ENCODE peak calls at places on chromosome 19, in five cellular contexts. R, F, X, N and D are unnamed samples. For H3K9me3, the result is how much of the 10 kb centered on the place peaks cover.

GRCh38 chr19:13796301-13797057 is 1.2 kb downstream of the ZSWIM4 start:
- DNase-seq in R (peak), F (peak), X (peak), N (no peak), D (peak)

GRCh38 chr19:18414504-18415176 is 4.6 kb upstream of the SSBP4 start:
- DNase-seq in R (peak), F (no peak), X (no peak), N (no peak), D (peak)

GRCh38 chr19:4583961-4584669 is 24.6 kb upstream of the SEMA6B start:
- DNase-seq in R (no peak), F (no peak), X (no peak), N (no peak), D (no peak)

GRCh38 chr19:29789007-29789406 is 22.8 kb upstream of the CCNE1 start:
- DNase-seq in R (no peak), F (no peak), X (no peak), N (no peak), D (no peak)

GRCh38 chr19:3550947-3551807 is 6.2 kb downstream of the MFSD12 start:
- DNase-seq in R (no peak), F (no peak), X (no peak), N (no peak), D (no peak)

GRCh38 chr19:6069268-6069771 is 41.0 kb downstream of the RFX2 start:
- DNase-seq in R (no peak), F (no peak), X (no peak), N (no peak), D (no peak)

GRCh38 chr19:18440421-18440877 is 2.5 kb upstream of the ISYNA1 start:
- DNase-seq in R (no peak), F (no peak), X (no peak), N (no peak), D (peak)

GRCh38 chr19:38831142-38831605 is 420 bp downstream of the ECH1 start:
- DNase-seq in R (peak), F (peak), X (peak), N (no peak), D (peak)

GRCh38 chr19:24078688-24079087 is 8.3 kb upstream of the ZNF254 start:
- DNase-seq in R (no peak), F (no peak), X (no peak), N (no peak), D (no peak)

GRCh38 chr19:10270180-10270615 is 722 bp upstream of the ICAM1 start:
- DNase-seq in R (peak), F (no peak), X (peak), N (no peak), D (peak)

GRCh38 chr19:43720936-43721335 is 5.1 kb downstream of the IRGC start:
- DNase-seq in R (no peak), F (no peak), X (no peak), N (no peak), D (no peak)

GRCh38 chr19:2556221-2557092 is 80.5 kb downstream of the GADD45B start:
- DNase-seq in R (peak), F (no peak), X (no peak), N (no peak), D (peak)

GRCh38 chr19:51485960-51486359 is 7.6 kb downstream of the CEACAM18 start:
- DNase-seq in R (no peak), F (no peak), X (no peak), N (no peak), D (no peak)

GRCh38 chr19:2822846-2823245 is 3.2 kb downstream of the ZNF554 start:
- DNase-seq in R (no peak), F (no peak), X (no peak), N (no peak), D (no peak)

GRCh38 chr19:56105090-56105701 is 15.9 kb downstream of the ZNF787 start:
- DNase-seq in R (peak), F (no peak), X (peak), N (no peak), D (peak)

GRCh38 chr19:49497047-49497789 is 984 bp downstream of the RPS11 start:
- DNase-seq in R (peak), F (no peak), X (peak), N (no peak), D (peak)

GRCh38 chr19:48780684-48781391 is 25.5 kb downstream of the FGF21 start:
- DNase-seq in R (no peak), F (no peak), X (peak), N (no peak), D (peak)

GRCh38 chr19:920051-920857 is 3.1 kb downstream of the KISS1R start:
- DNase-seq in R (no peak), F (no peak), X (no peak), N (no peak), D (peak)

GRCh38 chr19:16180611-16181010 is 4.6 kb upstream of the FAM32A start:
- DNase-seq in R (no peak), F (no peak), X (no peak), N (no peak), D (no peak)

GRCh38 chr19:8244442-8244841 is 35.3 kb downstream of the CERS4 start:
- DNase-seq in R (no peak), F (no peak), X (no peak), N (no peak), D (no peak)

GRCh38 chr19:16037424-16038195 is 38.7 kb upstream of the TPM4 start:
- DNase-seq in R (no peak), F (no peak), X (no peak), N (no peak), D (no peak)

GRCh38 chr19:51029718-51030117 is 3.3 kb upstream of the KLK11 start:
- DNase-seq in R (no peak), F (no peak), X (no peak), N (no peak), D (no peak)

GRCh38 chr19:38676023-38676877 is 28.8 kb downstream of the ACTN4 start:
- DNase-seq in R (peak), F (no peak), X (no peak), N (no peak), D (peak)

GRCh38 chr19:39167461-39168257 is 29.1 kb upstream of the NCCRP1 start:
- DNase-seq in R (no peak), F (no peak), X (peak), N (no peak), D (no peak)

GRCh38 chr19:44925114-44925891 is 10.9 kb downstream of the APOC1 start:
- DNase-seq in R (peak), F (no peak), X (peak), N (no peak), D (peak)

DNA sequence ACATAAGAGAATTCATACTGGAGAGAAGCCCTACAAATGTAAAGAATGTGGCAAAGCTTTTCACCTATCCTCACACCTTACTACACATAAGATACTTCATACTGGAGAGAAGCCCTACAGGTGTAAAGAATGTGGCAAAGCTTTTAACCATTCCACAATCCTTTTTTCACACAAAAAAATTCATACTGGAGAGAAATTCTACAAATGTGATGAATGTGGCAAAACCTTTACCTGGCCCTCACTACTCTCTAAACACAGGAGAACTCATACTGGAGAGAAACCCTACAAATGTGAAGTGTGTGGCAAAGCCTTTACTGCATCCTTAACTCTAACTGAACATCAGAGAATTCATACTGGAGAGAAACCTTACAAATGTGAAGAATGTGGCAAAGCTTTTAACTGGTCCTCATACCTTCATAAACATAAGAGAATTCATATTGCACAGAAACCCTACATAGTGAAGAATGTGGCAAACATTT is 14.0 kb upstream of the ZNF506 start:
- DNase-seq in R (no peak), F (no peak), X (no peak), N (no peak), D (no peak)
- H3K9me3 ChIP-seq in R (under half), F (under half), X (under half), N (half or more), D (under half)

DNA sequence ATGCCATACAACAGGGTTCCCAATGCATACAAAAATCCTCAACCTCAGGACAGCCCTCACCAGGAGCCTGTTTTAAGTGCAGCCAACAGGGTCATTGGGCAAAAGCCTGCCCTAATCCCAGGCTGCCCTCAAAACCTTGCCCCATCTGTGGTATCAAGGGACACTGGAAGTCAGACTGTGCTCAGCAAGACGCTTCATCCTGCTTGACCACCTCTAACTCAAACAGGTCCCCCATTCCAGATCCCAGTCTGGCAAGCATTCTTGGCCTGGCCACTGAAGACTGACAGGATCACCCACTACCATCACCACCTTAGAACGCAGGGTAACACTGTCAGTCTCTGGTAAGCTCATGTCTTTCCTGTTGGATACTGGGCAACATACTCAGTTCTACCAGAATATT is 15.0 kb upstream of the ZSCAN4 start:
- DNase-seq in R (no peak), F (no peak), X (no peak), N (no peak), D (no peak)
- H3K4me3 ChIP-seq in R (no peak), F (no peak), X (no peak), N (no peak), D (no peak)

DNA sequence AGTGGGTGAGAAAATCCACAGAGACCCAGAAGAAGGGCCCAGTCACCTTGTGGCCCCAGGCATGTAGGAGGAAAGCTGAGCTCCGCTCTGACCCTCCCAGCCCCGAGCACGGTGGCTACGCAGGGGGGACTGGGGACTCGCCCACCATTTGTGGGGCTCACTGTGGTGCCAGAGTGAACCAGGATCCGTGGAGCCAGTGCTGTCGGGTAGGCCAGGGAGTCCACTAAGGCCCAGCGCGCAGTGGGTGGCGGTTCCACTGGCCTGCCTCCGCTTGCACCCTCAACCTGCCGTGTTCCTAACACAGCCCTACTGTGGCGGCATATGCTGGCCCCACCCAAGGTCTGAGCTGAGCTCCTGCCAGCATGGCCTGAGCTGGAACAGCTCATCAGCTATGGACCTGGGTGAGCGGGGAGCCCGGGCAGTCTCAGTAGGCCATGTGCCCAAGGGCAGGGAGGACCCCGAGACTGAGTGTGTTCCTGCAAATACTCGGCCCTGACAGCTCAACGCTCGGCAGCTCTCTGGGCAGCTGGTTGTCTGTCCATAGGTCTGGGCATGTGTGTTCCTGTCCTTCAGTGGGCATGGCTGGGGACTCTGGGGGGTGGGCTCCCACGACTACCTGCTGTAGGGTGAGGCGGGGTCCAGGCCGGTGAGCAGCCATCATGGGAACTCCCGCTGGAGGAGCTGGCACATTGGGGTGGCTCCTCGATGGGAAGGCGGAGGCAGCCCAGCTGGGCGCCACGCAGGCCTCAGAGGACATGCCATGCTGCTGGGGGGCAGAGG is 36.6 kb downstream of the CEBPG start:
- DNase-seq in R (no peak), F (no peak), X (no peak), N (no peak), D (no peak)
- H3K27ac ChIP-seq in R (no peak), F (no peak), X (no peak), N (no peak), D (no peak)

GRCh38 chr19:54792814-54793213 is 10.6 kb upstream of the KIR2DL4 start:
- DNase-seq in R (no peak), F (no peak), X (no peak), N (no peak), D (no peak)
- H3K9me3 ChIP-seq in R (under half), F (under half), X (under half), N (under half), D (under half)

DNA sequence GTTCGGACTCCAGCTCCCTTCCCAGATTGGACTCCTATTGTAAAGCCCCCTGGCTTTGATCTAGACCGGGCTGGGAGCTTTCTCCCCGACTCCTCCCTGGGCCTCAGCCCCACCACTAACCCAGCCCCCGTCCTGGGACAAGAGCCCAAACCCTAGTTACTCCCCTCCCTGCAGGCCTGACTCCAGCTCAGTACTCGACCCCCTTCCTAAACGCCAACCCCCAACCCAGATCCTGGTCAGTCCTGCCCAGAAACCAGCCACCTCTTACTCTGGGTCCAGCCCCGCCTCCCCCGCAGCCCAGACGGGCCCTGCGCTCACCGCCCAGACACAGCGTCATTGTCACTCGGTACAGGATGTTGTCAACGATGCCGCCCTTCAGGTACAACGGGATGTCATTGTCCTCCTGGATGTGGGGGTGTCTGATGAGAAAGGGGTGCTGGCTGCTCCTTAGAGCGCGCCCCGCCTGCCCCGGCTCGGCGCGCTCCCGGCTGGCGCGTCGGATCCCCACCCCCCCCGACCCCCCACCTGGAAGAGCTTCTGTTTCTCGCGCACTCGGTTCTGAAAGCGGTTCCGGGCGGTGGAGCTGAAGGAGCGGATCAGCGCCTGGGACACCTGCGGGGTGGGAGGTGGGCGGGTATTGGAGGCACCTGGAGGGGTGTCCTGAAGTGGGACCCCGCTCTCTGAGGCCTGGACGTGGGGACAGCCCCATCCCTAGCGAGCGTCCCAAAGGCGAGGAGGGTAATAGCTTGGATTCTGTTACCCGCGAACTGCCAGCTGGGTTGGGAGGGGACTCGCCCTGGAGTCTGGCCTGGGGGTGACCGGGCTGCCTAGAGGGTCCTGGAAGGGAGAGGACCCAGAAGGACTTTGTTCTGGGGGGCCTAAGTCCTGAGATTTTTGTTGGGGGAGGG is 849 bp downstream of the COX7A1 start:
- DNase-seq in R (peak), F (no peak), X (peak), N (no peak), D (peak)
- H3K4me3 ChIP-seq in R (peak), F (peak), X (no peak), N (peak), D (peak)

GRCh38 chr19:33368074-33368864 is 5.2 kb upstream of the CEBPG start:
- DNase-seq in R (no peak), F (no peak), X (no peak), N (no peak), D (no peak)
- H3K27ac ChIP-seq in R (no peak), F (no peak), X (no peak), N (peak), D (no peak)